ENCODE peak calls at places on chromosomes 2 and 18, in seven cellular contexts. T, F, Y, E, U, A and B are unnamed samples.

GRCh38 chr2:191041418-191042161 is 27.6 kb upstream of the STAT1 start:
- DNase-seq in U (peak; percentile 49), A (no peak), Y (peak; percentile 76), E (no peak), F (peak; percentile 68), T (peak; percentile 63), B (peak; percentile 40)

GRCh38 chr2:197929008-197929885 is 124.9 kb downstream of the PLCL1 start:
- DNase-seq in F (no peak), T (no peak), E (no peak), U (no peak), A (no peak), Y (no peak), B (no peak)

GRCh38 chr2:222451270-222451674 is 26.9 kb downstream of the SGPP2 start:
- DNase-seq in U (no peak), A (no peak), E (no peak), F (peak; percentile 36), T (peak; percentile 25), Y (peak; percentile 55), B (no peak)

GRCh38 chr2:25347205-25347815 is 5.6 kb upstream of the DNMT3A start:
- DNase-seq in U (peak; percentile 57), F (peak; percentile 64), E (no peak), T (peak; percentile 57), A (no peak), Y (peak; percentile 61), B (peak; percentile 71)

GRCh38 chr2:148259674-148260073 is 238.8 kb downstream of the MBD5 start:
- DNase-seq in A (no peak), E (no peak), T (peak; percentile 74), Y (peak; percentile 37), F (peak; percentile 25), U (no peak), B (peak; percentile 52)

GRCh38 chr2:134177351-134177931 is 76.4 kb upstream of the MGAT5 start:
- DNase-seq in Y (peak; percentile 77), E (no peak), U (peak; percentile 17), A (no peak), T (peak; percentile 69), F (no peak), B (peak; percentile 86)

GRCh38 chr2:241432824-241433448 is 75.4 kb downstream of the STK25 start:
- DNase-seq in T (no peak), U (no peak), Y (no peak), E (no peak), F (no peak), A (no peak), B (no peak)

GRCh38 chr18:49548266-49548665 is 13.6 kb upstream of the LIPG start:
- DNase-seq in E (no peak), Y (peak; percentile 90), F (peak; percentile 60), A (no peak), T (no peak), U (peak; percentile 48), B (peak; percentile 51)

GRCh38 chr2:176370423-176370822 is 101.2 kb downstream of the MTX2 start:
- DNase-seq in E (no peak), U (no peak), T (no peak), F (no peak), A (no peak), Y (no peak), B (no peak)

GRCh38 chr2:71720283-71720560 is 266.9 kb downstream of the DYSF start:
- DNase-seq in F (no peak), Y (peak; percentile 71), T (no peak), U (peak; percentile 61), A (no peak), E (no peak), B (no peak)